ENCODE peak calls at places on chromosomes 6 and 20, in five cellular contexts. F, K, L, J and T are unnamed samples.

GRCh38 chr6:169789944-169790927 is 38.8 kb downstream of the ERMARD start:
- DNase-seq in F (peak; percentile 68), K (peak; percentile 81), L (peak; percentile 61), J (peak; percentile 73), T (peak; percentile 80)

GRCh38 chr20:51400051-51400926 is 142.2 kb downstream of the NFATC2 start:
- DNase-seq in F (no peak), K (no peak), L (no peak), J (peak; percentile 57), T (no peak)

GRCh38 chr20:33074675-33075074 is 4.8 kb upstream of the BPIFB4 start:
- DNase-seq in F (no peak), K (no peak), L (no peak), J (no peak), T (no peak)

GRCh38 chr6:27188206-27188884 is 59.2 kb upstream of the PRSS16 start:
- DNase-seq in F (peak; percentile 83), K (peak; percentile 70), L (no peak), J (peak; percentile 23), T (peak; percentile 82)

GRCh38 chr20:37406010-37406998 is 60.4 kb downstream of the SRC start:
- DNase-seq in F (peak; percentile 25), K (peak; percentile 89), L (no peak), J (peak; percentile 18), T (peak; percentile 20)

GRCh38 chr20:24470031-24470781 is 777 bp downstream of the SYNDIG1 start:
- DNase-seq in F (peak; percentile 1), K (no peak), L (no peak), J (no peak), T (no peak)

GRCh38 chr6:150689900-150690590 is 90.4 kb downstream of the PLEKHG1 start:
- DNase-seq in F (no peak), K (no peak), L (no peak), J (no peak), T (no peak)

GRCh38 chr20:46400253-46400652 is 6.2 kb downstream of the ELMO2 start:
- DNase-seq in F (peak; percentile 89), K (no peak), L (no peak), J (no peak), T (peak; percentile 57)

GRCh38 chr6:166258854-166259276 is 49.3 kb downstream of the PRR18 start:
- DNase-seq in F (no peak), K (no peak), L (no peak), J (no peak), T (peak; percentile 93)

GRCh38 chr6:89792881-89793280 is 26.7 kb downstream of the MDN1 start:
- DNase-seq in F (peak; percentile 35), K (peak; percentile 8), L (peak; percentile 13), J (no peak), T (peak; percentile 82)

GRCh38 chr20:12057778-12058177 is 140.1 kb downstream of the BTBD3 start:
- DNase-seq in F (no peak), K (no peak), L (no peak), J (no peak), T (no peak)

GRCh38 chr6:84842526-84843161 is 78.2 kb upstream of the TBX18 start:
- DNase-seq in F (peak; percentile 77), K (no peak), L (no peak), J (no peak), T (no peak)

GRCh38 chr6:152458648-152459047 is 178.5 kb downstream of the SYNE1 start:
- DNase-seq in F (peak; percentile 38), K (no peak), L (no peak), J (no peak), T (no peak)

GRCh38 chr20:380763-381580 is 412 bp downstream of the TRIB3 start:
- DNase-seq in F (peak; percentile 75), K (peak; percentile 87), L (no peak), J (peak; percentile 59), T (peak; percentile 8)

GRCh38 chr6:163536770-163537169 is 122.3 kb downstream of the QKI start:
- DNase-seq in F (peak; percentile 35), K (no peak), L (no peak), J (no peak), T (no peak)

GRCh38 chr20:13868331-13868730 is 83.5 kb downstream of the NDUFAF5 start:
- DNase-seq in F (peak; percentile 8), K (no peak), L (no peak), J (no peak), T (peak; percentile 35)

GRCh38 chr20:63061051-63061531 is 54.3 kb upstream of the BHLHE23 start:
- DNase-seq in F (no peak), K (no peak), L (no peak), J (no peak), T (no peak)

GRCh38 chr6:142903806-142904205 is 41.2 kb downstream of the HIVEP2 start:
- DNase-seq in F (no peak), K (no peak), L (no peak), J (peak; percentile 20), T (no peak)

GRCh38 chr20:9417665-9418064 is 96.7 kb upstream of the LAMP5 start:
- DNase-seq in F (no peak), K (no peak), L (no peak), J (no peak), T (no peak)

GRCh38 chr6:133610271-133610840 is 278.6 kb upstream of the TCF21 start:
- DNase-seq in F (peak; percentile 44), K (no peak), L (no peak), J (no peak), T (no peak)

GRCh38 chr20:50551288-50551687 is 41.1 kb downstream of the PTPN1 start:
- DNase-seq in F (no peak), K (no peak), L (no peak), J (no peak), T (no peak)

GRCh38 chr20:44532981-44533331 is 11.1 kb upstream of the SERINC3 start:
- DNase-seq in F (no peak), K (no peak), L (no peak), J (peak; percentile 29), T (no peak)

GRCh38 chr20:12928755-12929401 is 79.9 kb upstream of the SPTLC3 start:
- DNase-seq in F (peak; percentile 55), K (peak; percentile 44), L (no peak), J (no peak), T (no peak)

GRCh38 chr20:63309261-63310071 is 16.5 kb downstream of the COL20A1 start:
- DNase-seq in F (peak; percentile 47), K (peak; percentile 78), L (no peak), J (peak; percentile 35), T (no peak)

GRCh38 chr6:6661684-6662083 is 73.2 kb downstream of the LY86 start:
- DNase-seq in F (peak; percentile 82), K (peak; percentile 26), L (no peak), J (no peak), T (peak; percentile 97)

GRCh38 chr20:63639093-63639860 is 12.4 kb upstream of the GMEB2 start:
- DNase-seq in F (no peak), K (no peak), L (no peak), J (peak; percentile 87), T (no peak)

GRCh38 chr6:34514593-34515472 is 41.3 kb downstream of the SPDEF start:
- DNase-seq in F (peak; percentile 87), K (no peak), L (no peak), J (no peak), T (no peak)

GRCh38 chr6:134830945-134831344 is 119.0 kb downstream of the ALDH8A1 start:
- DNase-seq in F (no peak), K (no peak), L (no peak), J (no peak), T (no peak)

GRCh38 chr6:29967379-29968010 is 25.2 kb downstream of the HLA-A start:
- DNase-seq in F (peak; percentile 27), K (peak; percentile 30), L (peak; percentile 71), J (no peak), T (peak; percentile 74)

GRCh38 chr6:71489736-71490135 is 201.1 kb downstream of the OGFRL1 start:
- DNase-seq in F (peak; percentile 93), K (peak; percentile 79), L (no peak), J (no peak), T (no peak)

GRCh38 chr6:113018351-113019151 is 671.4 kb downstream of the RFPL4B start:
- DNase-seq in F (peak; percentile 92), K (peak; percentile 4), L (no peak), J (no peak), T (no peak)

GRCh38 chr6:149147939-149148718 is 169.4 kb upstream of the TAB2 start:
- DNase-seq in F (no peak), K (no peak), L (no peak), J (no peak), T (no peak)